ENCODE peak calls at places on chromosomes 13 and 19, in nine cellular contexts. I is HCT116, D is neural progenitor cell, W is OCI-LY7, P is GM23338, O is PC-3, L is MM.1S, R is hepatocyte, Q is SK-N-SH. X is an unnamed sample.

GRCh38 chr13:51453308-51453958 is 597 bp upstream of the INTS6 start:
- DNase-seq in L (peak), D (peak), O (no peak), Q (peak), P (peak), W (peak), R (peak), I (no peak), X (peak)

GRCh38 chr13:48265217-48265815 is 32.3 kb downstream of the ITM2B start:
- DNase-seq in O (no peak), P (no peak), D (no peak), L (no peak), Q (no peak), R (no peak), W (peak), I (no peak), X (no peak)

GRCh38 chr13:91141619-91142061 is 205.8 kb upstream of the MIR17HG start:
- DNase-seq in L (no peak), I (no peak), P (no peak), R (no peak), W (no peak), Q (no peak), D (no peak), O (no peak), X (no peak)

GRCh38 chr19:11510444-11510843 is 4.8 kb upstream of the ZNF653 start:
- DNase-seq in L (no peak), I (no peak), D (no peak), W (no peak), R (no peak), O (no peak), Q (no peak), P (no peak), X (no peak)

GRCh38 chr13:79659161-79659560 is 178.2 kb downstream of the NDFIP2 start:
- DNase-seq in W (no peak), Q (peak), R (no peak), L (no peak), I (no peak), D (peak), O (no peak), P (peak), X (no peak)

GRCh38 chr19:30719189-30719990 is 347.2 kb downstream of the ZNF536 start:
- DNase-seq in Q (peak), I (no peak), L (peak), P (peak), W (no peak), D (peak), R (peak), O (no peak), X (peak)

GRCh38 chr19:38656171-38656981 is 8.9 kb downstream of the ACTN4 start:
- DNase-seq in W (no peak), Q (no peak), R (no peak), L (no peak), P (no peak), I (no peak), O (peak), D (no peak), X (peak)

GRCh38 chr13:67308004-67308772 is 78.1 kb upstream of the PCDH9 start:
- DNase-seq in W (no peak), L (peak), P (no peak), O (peak), I (no peak), Q (no peak), R (no peak), D (no peak), X (no peak)

GRCh38 chr13:113955691-113956090 is 18.2 kb downstream of the C13orf46 start:
- DNase-seq in I (no peak), L (no peak), O (no peak), R (no peak), Q (no peak), W (no peak), P (no peak), D (no peak), X (no peak)

GRCh38 chr13:47897411-47898050 is 103.5 kb downstream of the SUCLA2 start:
- DNase-seq in D (no peak), Q (no peak), R (no peak), O (peak), P (peak), L (no peak), I (no peak), W (no peak), X (peak)

GRCh38 chr13:20960663-20961309 is 58.2 kb upstream of the XPO4 start:
- DNase-seq in Q (no peak), W (no peak), O (peak), D (no peak), P (no peak), R (no peak), L (no peak), I (no peak), X (no peak)

GRCh38 chr19:35585844-35586243 is at the start of gene PMIS2:
- DNase-seq in I (no peak), Q (peak), D (peak), L (no peak), R (no peak), O (no peak), W (peak), P (peak), X (no peak)

GRCh38 chr19:5829567-5830315 is 9.8 kb downstream of the FUT6 start:
- DNase-seq in I (no peak), D (no peak), O (no peak), R (no peak), Q (no peak), L (no peak), W (no peak), P (no peak), X (no peak)

GRCh38 chr19:35107541-35107939 is 8.1 kb upstream of the FXYD3 start:
- DNase-seq in Q (no peak), L (no peak), R (no peak), P (no peak), D (no peak), I (peak), O (peak), W (no peak), X (peak)

GRCh38 chr13:73754727-73755292 is 379.4 kb downstream of the KLF12 start:
- DNase-seq in I (peak), W (peak), P (peak), Q (peak), D (peak), L (peak), O (peak), R (peak), X (peak)

GRCh38 chr13:41458939-41459753 is 1.8 kb downstream of the RGCC start:
- DNase-seq in D (peak), L (peak), Q (peak), R (peak), P (peak), O (peak), I (peak), W (peak), X (peak)

GRCh38 chr19:39937094-39937493 is 2.7 kb upstream of the FCGBP start:
- DNase-seq in P (no peak), R (no peak), D (no peak), I (no peak), Q (no peak), L (peak), O (no peak), W (no peak), X (no peak)

GRCh38 chr13:36920612-36921185 is 661 bp upstream of the SMAD9 start:
- DNase-seq in Q (no peak), P (peak), L (no peak), O (no peak), W (peak), I (no peak), R (no peak), D (peak), X (peak)

DNA sequence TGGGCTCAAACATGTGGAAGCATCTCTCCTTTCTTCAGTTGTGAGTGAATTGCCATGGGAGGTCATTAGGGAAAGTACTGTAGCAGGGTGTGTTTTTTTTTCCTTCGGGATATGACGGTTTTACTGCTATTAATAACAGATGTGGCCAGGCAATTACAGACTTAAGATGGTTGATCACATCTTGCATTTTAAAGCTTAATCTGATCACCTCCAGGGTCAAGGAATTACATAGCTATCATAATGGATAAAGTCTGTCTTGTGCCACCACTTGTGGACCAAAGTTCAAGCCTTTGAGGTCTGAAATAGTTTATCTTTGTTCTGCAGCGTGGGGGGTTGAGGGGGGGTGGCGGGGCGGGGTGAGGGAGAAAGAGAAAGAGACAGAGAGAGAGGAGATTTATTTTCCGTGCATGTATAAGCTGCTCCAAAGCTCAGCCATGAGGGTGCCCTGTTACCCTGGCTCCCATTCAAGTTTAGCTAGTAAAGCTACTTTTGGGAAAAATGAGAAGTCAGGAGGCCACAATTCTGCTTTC is 5.5 kb upstream of the SERP2 start:
- DNase-seq in L (no peak), D (no peak), P (no peak), Q (peak), O (no peak), I (no peak), R (peak), W (no peak), X (peak)
- H2AFZ ChIP-seq in L (no peak), D (no peak), P (no peak), Q (peak), O (no peak), I (peak), R (no peak), W (no peak), X (no peak)

GRCh38 chr13:109780880-109781383 is 5.5 kb downstream of the IRS2 start:
- DNase-seq in D (no peak), R (no peak), O (no peak), L (no peak), I (no peak), W (no peak), Q (no peak), P (no peak), X (no peak)

GRCh38 chr13:109779876-109780516 is 6.4 kb downstream of the IRS2 start:
- DNase-seq in R (no peak), O (no peak), L (no peak), W (no peak), I (no peak), Q (peak), D (no peak), P (no peak), X (no peak)

GRCh38 chr13:109781384-109782065 is 4.9 kb downstream of the IRS2 start:
- DNase-seq in O (no peak), P (no peak), L (no peak), R (no peak), I (no peak), W (no peak), D (no peak), Q (peak), X (peak)

GRCh38 chr13:109778102-109778542 is 8.3 kb downstream of the IRS2 start:
- DNase-seq in P (no peak), O (peak), L (peak), W (no peak), I (no peak), R (peak), Q (no peak), D (peak), X (peak)

DNA sequence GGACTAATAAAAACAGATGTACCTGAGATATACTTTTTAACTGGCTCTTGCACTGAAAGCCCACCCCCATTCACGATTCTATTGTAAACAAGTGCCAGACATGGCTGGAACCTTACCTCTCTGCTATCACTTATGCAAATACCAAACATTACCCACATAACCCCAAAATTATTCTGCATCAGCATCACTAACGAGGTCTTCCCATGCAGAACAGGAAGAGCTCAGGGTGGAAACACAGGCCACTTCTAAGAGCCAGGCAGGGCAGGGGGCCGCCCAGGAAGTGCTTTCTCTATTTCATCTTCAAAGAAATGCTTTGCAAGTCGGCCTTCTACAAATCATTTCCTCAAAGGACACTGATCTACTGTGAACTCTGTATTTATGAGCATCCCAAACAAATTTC is 7.3 kb downstream of the IRS2 start:
- DNase-seq in L (no peak), O (no peak), D (no peak), R (no peak), I (no peak), P (no peak), Q (peak), W (peak), X (no peak)
- TF ChIP-seq EZH2phosphoT487 in L (no peak), O (no peak), D (no peak), R (no peak), I (no peak), P (no peak), Q (no peak), W (no peak), X (no peak)

GRCh38 chr19:45376045-45376724 is 5.8 kb upstream of the ERCC2 start:
- DNase-seq in D (peak), R (peak), O (peak), I (peak), Q (peak), P (peak), W (no peak), L (no peak), X (peak)

GRCh38 chr19:45368737-45369340 is 1.5 kb downstream of the ERCC2 start:
- DNase-seq in O (peak), Q (no peak), L (no peak), I (no peak), R (no peak), W (no peak), D (peak), P (peak), X (no peak)

GRCh38 chr19:45364696-45365095 is 5.7 kb downstream of the ERCC2 start:
- DNase-seq in I (no peak), D (no peak), W (no peak), Q (no peak), P (no peak), L (no peak), O (no peak), R (no peak), X (no peak)

GRCh38 chr19:45368127-45368526 is 2.2 kb downstream of the ERCC2 start:
- DNase-seq in W (no peak), P (no peak), Q (no peak), R (no peak), O (no peak), I (no peak), L (no peak), D (no peak), X (no peak)

GRCh38 chr19:45370410-45371204 is at the start of gene ERCC2:
- DNase-seq in P (peak), O (peak), I (peak), W (peak), D (peak), Q (peak), L (peak), R (peak), X (peak)
- H2AFZ ChIP-seq in P (peak), O (peak), I (peak), W (peak), D (peak), Q (peak), L (peak), R (peak), X (peak)

DNA sequence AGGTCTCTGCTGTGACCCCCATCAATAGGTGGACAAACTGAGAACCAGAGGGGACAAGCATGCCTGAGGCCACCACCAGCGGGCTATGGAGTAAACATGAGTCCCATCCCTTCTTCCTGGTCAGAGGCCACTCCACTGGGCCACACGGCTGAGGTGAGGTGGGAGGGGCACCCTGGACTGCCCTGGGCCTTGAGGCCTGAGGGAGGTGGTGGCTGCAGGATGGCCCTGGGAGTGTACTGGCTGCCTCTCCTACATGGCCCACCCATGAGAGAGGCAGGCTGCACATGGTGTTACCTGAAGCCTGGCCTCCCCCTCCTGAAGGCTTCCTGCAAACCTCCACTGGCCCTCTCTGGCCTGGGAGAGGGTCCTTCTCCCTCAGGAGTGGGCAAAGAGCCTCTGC is 222.4 kb downstream of the TUBA3C start:
- DNase-seq in D (no peak), I (no peak), O (no peak), P (no peak), L (no peak), Q (no peak), R (no peak), W (no peak), X (no peak)
- TF ChIP-seq EZH2phosphoT487 in D (no peak), I (no peak), O (no peak), P (no peak), L (no peak), Q (no peak), R (no peak), W (no peak), X (no peak)

GRCh38 chr19:1445185-1445931 is 4.6 kb upstream of the APC2 start:
- DNase-seq in P (peak), I (no peak), L (peak), O (peak), W (peak), D (peak), R (peak), Q (peak), X (peak)
- H2AFZ ChIP-seq in P (peak), I (no peak), L (peak), O (peak), W (no peak), D (peak), R (peak), Q (no peak), X (no peak)

DNA sequence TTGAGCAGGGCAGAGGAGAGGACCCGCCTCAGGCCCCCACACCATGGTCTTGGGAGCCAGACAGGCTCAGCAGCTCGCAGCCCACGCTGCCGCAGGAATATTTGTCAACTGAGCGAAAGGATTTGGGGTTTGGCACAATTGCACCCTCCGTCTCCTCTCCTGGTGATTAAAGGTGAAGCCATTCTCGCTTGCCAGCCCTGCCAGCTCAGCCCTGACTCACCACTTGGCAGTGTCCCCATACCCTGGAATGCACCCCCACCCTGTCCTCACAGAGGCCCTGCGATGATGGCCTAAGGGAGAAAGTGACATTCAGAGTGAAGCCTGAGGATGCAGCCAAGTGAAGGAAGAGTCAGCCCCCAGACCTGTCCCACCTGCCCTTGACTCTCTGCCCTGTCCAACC is 18.8 kb downstream of the CYTH2 start:
- DNase-seq in L (no peak), R (no peak), P (no peak), O (peak), I (peak), Q (no peak), D (no peak), W (no peak), X (peak)
- TF ChIP-seq EZH2phosphoT487 in L (no peak), R (no peak), P (no peak), O (no peak), I (no peak), Q (no peak), D (no peak), W (no peak), X (no peak)

GRCh38 chr19:3336680-3337523 is 29.5 kb upstream of the NFIC start:
- DNase-seq in P (no peak), R (peak), L (no peak), D (no peak), O (no peak), W (no peak), I (no peak), Q (peak), X (peak)
- H2AFZ ChIP-seq in P (no peak), R (no peak), L (no peak), D (no peak), O (no peak), W (no peak), I (no peak), Q (peak), X (peak)

DNA sequence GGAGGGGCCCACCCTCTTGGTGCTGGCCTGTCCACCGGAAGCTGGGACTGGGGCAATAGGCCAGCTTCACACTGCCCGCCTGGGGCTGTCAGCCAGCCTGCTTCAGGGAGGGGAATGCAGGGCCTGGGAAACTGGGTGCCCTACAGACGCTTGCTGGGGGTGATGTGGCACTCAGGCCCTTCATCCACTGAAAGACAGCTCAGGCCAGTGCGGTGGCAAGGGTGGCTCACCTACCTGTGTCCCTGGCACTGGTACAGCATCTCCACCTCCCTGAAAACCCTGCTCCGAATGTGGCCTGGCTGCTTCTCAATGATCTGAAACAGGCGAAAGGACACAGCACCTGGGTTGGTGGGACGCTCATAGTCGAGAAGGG is 7.8 kb downstream of the MKNK2 start:
- DNase-seq in D (peak), O (no peak), L (no peak), Q (no peak), R (peak), W (no peak), I (no peak), P (no peak), X (no peak)
- TF ChIP-seq EZH2phosphoT487 in D (no peak), O (no peak), L (no peak), Q (no peak), R (no peak), W (no peak), I (no peak), P (no peak), X (no peak)

GRCh38 chr19:23957660-23958281 is 43.1 kb downstream of the ZNF726 start:
- DNase-seq in R (no peak), Q (no peak), P (no peak), D (no peak), L (no peak), O (peak), I (peak), W (no peak), X (peak)
- H2AFZ ChIP-seq in R (no peak), Q (no peak), P (no peak), D (no peak), L (no peak), O (peak), I (no peak), W (no peak), X (no peak)

X was measured in GM23248.